ENCODE peak calls at places on chromosome 4, in five cellular contexts. T is aorta; X is GM23248; N is effector memory CD4-positive, alpha-beta T cell; A is PC-9. Y is an unnamed sample.

GRCh38 chr4:70187216-70187615 is 8.3 kb upstream of the ODAM start:
- DNase-seq in T (no peak), X (no peak), N (no peak), A (no peak), Y (no peak)

GRCh38 chr4:154781126-154781982 is at the start of gene RBM46:
- DNase-seq in T (no peak), X (peak; percentile 19), N (no peak), A (no peak), Y (no peak)

GRCh38 chr4:166169111-166169510 is 296.1 kb downstream of the TLL1 start:
- DNase-seq in T (no peak), X (peak; percentile 21), N (no peak), A (peak; percentile 4), Y (no peak)

GRCh38 chr4:5398056-5398455 is 310.3 kb downstream of the EVC2 start:
- DNase-seq in T (no peak), X (no peak), N (no peak), A (no peak), Y (no peak)

GRCh38 chr4:15682340-15682725 is 706 bp downstream of the FAM200B start:
- DNase-seq in T (no peak), X (peak; percentile 45), N (no peak), A (no peak), Y (no peak)

GRCh38 chr4:182447938-182448280 is 204.7 kb downstream of the TENM3 start:
- DNase-seq in T (no peak), X (peak; percentile 36), N (no peak), A (no peak), Y (no peak)

GRCh38 chr4:151644625-151645024 is 116.2 kb downstream of the GATB start:
- DNase-seq in T (no peak), X (peak; percentile 19), N (no peak), A (peak; percentile 7), Y (no peak)

GRCh38 chr4:84803720-84804119 is 162.8 kb downstream of the WDFY3 start:
- DNase-seq in T (no peak), X (peak; percentile 66), N (no peak), A (no peak), Y (no peak)

GRCh38 chr4:77225022-77225421 is 68.0 kb downstream of the CCNG2 start:
- DNase-seq in T (no peak), X (no peak), N (no peak), A (no peak), Y (no peak)

GRCh38 chr4:79650217-79650616 is 242.2 kb upstream of the GK2 start:
- DNase-seq in T (no peak), X (peak; percentile 13), N (no peak), A (no peak), Y (no peak)

GRCh38 chr4:62225972-62226371 is 1025.8 kb downstream of the ADGRL3 start:
- DNase-seq in T (no peak), X (no peak), N (no peak), A (no peak), Y (no peak)

GRCh38 chr4:76744253-76744921 is 153.6 kb downstream of the SOWAHB start:
- DNase-seq in T (no peak), X (peak; percentile 78), N (no peak), A (peak; percentile 8), Y (no peak)

GRCh38 chr4:44256414-44256813 is 192.2 kb downstream of the KCTD8 start:
- DNase-seq in T (no peak), X (no peak), N (no peak), A (no peak), Y (no peak)

GRCh38 chr4:56757270-56757746 is 64.2 kb downstream of the SPINK2 start:
- DNase-seq in T (no peak), X (peak; percentile 88), N (peak; percentile 7), A (peak; percentile 20), Y (no peak)

GRCh38 chr4:44319129-44319528 is 129.5 kb downstream of the KCTD8 start:
- DNase-seq in T (no peak), X (no peak), N (no peak), A (no peak), Y (no peak)

GRCh38 chr4:53785996-53786395 is 194.7 kb upstream of the LNX1 start:
- DNase-seq in T (no peak), X (no peak), N (no peak), A (no peak), Y (no peak)

GRCh38 chr4:47704693-47705325 is 133.1 kb downstream of the CORIN start:
- DNase-seq in T (no peak), X (peak; percentile 52), N (no peak), A (peak; percentile 16), Y (no peak)

GRCh38 chr4:84877051-84877833 is 89.2 kb downstream of the WDFY3 start:
- DNase-seq in T (no peak), X (peak; percentile 38), N (no peak), A (no peak), Y (no peak)

GRCh38 chr4:85825937-85826678 is 351.2 kb downstream of the ARHGAP24 start:
- DNase-seq in T (no peak), X (peak; percentile 66), N (no peak), A (no peak), Y (no peak)

GRCh38 chr4:38529189-38530115 is 134.5 kb upstream of the KLF3 start:
- DNase-seq in T (no peak), X (no peak), N (peak; percentile 35), A (peak; percentile 68), Y (no peak)

GRCh38 chr4:187128971-187129370 is 405.3 kb upstream of the FAT1 start:
- DNase-seq in T (no peak), X (peak; percentile 41), N (no peak), A (no peak), Y (peak; percentile 93)

GRCh38 chr4:98506462-98507132 is 151.8 kb downstream of the TSPAN5 start:
- DNase-seq in T (no peak), X (no peak), N (no peak), A (no peak), Y (no peak)

GRCh38 chr4:73856518-73856917 is 3.4 kb downstream of the PF4V1 start:
- DNase-seq in T (no peak), X (peak; percentile 77), N (no peak), A (no peak), Y (no peak)

GRCh38 chr4:82775243-82775642 is 23.4 kb downstream of the SCD5 start:
- DNase-seq in T (no peak), X (no peak), N (no peak), A (no peak), Y (no peak)

GRCh38 chr4:112604590-112604989 is 32.1 kb downstream of the ZGRF1 start:
- DNase-seq in T (no peak), X (peak; percentile 71), N (no peak), A (peak; percentile 31), Y (no peak)

GRCh38 chr4:75653845-75654503 is 19.2 kb downstream of the G3BP2 start:
- DNase-seq in T (no peak), X (peak; percentile 59), N (no peak), A (no peak), Y (no peak)

GRCh38 chr4:38889143-38889542 is 21.5 kb downstream of the FAM114A1 start:
- DNase-seq in T (no peak), X (peak; percentile 88), N (no peak), A (no peak), Y (peak; percentile 57)

GRCh38 chr4:101282076-101282844 is 65.1 kb downstream of the PPP3CA start:
- DNase-seq in T (no peak), X (no peak), N (no peak), A (no peak), Y (no peak)

GRCh38 chr4:132299866-132300265 is 849.2 kb upstream of the PCDH10 start:
- DNase-seq in T (no peak), X (no peak), N (no peak), A (no peak), Y (no peak)

GRCh38 chr4:74206088-74206826 is 48.3 kb downstream of the MTHFD2L start:
- DNase-seq in T (no peak), X (peak; percentile 45), N (no peak), A (no peak), Y (no peak)

GRCh38 chr4:108544504-108544903 is 75.9 kb upstream of the RPL34 start:
- DNase-seq in T (no peak), X (peak; percentile 48), N (no peak), A (no peak), Y (peak; percentile 83)

GRCh38 chr4:52959545-52959944 is 97.4 kb downstream of the RASL11B start:
- DNase-seq in T (no peak), X (peak; percentile 80), N (no peak), A (no peak), Y (no peak)

GRCh38 chr4:27844359-27844758 is 983.7 kb downstream of the STIM2 start:
- DNase-seq in T (no peak), X (no peak), N (no peak), A (no peak), Y (no peak)

GRCh38 chr4:23889368-23889767 is 479 bp downstream of the PPARGC1A start:
- DNase-seq in T (no peak), X (peak; percentile 15), N (no peak), A (no peak), Y (no peak)

GRCh38 chr4:23888421-23889319 is 1.2 kb downstream of the PPARGC1A start:
- DNase-seq in T (no peak), X (peak; percentile 60), N (no peak), A (no peak), Y (no peak)

GRCh38 chr4:23889814-23890269 is at the start of gene PPARGC1A:
- DNase-seq in T (peak; percentile 69), X (peak; percentile 45), N (no peak), A (no peak), Y (no peak)

GRCh38 chr4:23890369-23891063 is 669 bp upstream of the PPARGC1A start:
- DNase-seq in T (no peak), X (no peak), N (no peak), A (no peak), Y (no peak)

GRCh38 chr4:23891064-23891421 is 1.2 kb upstream of the PPARGC1A start:
- DNase-seq in T (no peak), X (no peak), N (no peak), A (no peak), Y (no peak)
- H3K27ac ChIP-seq in T (no peak overlapping the region), X (no peak overlapping the region), N (no peak overlapping the region), A (no peak overlapping the region), Y (no peak overlapping the region)

GRCh38 chr4:25174674-25175073 is 14.4 kb upstream of the SEPSECS start:
- DNase-seq in T (no peak), X (peak; percentile 65), N (no peak), A (peak; percentile 32), Y (peak; percentile 54)
- H3K27ac ChIP-seq in T (no peak overlapping the region), X (peak overlapping the region; percentile 76), N (no peak overlapping the region), A (peak overlapping the region; percentile 70), Y (peak overlapping the region; percentile 78)

GRCh38 chr4:110712486-110712885 is 89.6 kb upstream of the PITX2 start:
- DNase-seq in T (no peak), X (no peak), N (no peak), A (no peak), Y (no peak)
- H3K27ac ChIP-seq in T (no peak overlapping the region), X (no peak overlapping the region), N (no peak overlapping the region), A (no peak overlapping the region), Y (no peak overlapping the region)

DNA sequence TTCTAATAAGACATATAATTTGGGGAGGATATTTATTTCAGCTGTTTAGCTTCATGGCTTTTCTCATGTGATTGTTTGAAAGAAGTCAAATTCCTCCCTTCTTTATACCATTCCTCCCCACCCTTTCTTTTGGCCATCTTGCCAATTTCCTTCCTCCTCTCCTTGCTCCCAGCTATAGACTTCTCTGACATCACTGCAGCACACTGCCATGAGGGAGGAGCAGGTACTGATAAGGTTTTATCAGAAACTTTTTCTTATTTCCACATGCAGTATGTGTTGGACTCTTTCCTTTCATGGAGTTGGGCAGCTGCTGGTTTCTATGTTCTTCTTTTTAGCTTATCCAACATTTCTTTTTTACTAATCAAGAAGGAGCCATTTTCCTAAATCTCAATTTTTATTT is 481.7 kb upstream of the NR3C2 start:
- DNase-seq in T (no peak), X (no peak), N (no peak), A (no peak), Y (no peak)
- H3K27ac ChIP-seq in T (no peak overlapping the region), X (no peak overlapping the region), N (no peak overlapping the region), A (no peak overlapping the region), Y (no peak overlapping the region)

Y was measured in epithelial cell of prostate.